ENCODE peak calls at places on chromosomes 11 and 22, in seven cellular contexts. K is body of pancreas, T is left ventricle myocardium inferior, A is neural progenitor cell, W is psoas muscle, B is dorsolateral prefrontal cortex, L is cardiac muscle cell. E is an unnamed sample.

GRCh38 chr11:518463-519202 is 11.6 kb upstream of the RNH1 start:
- DNase-seq in K (peak), T (peak), A (peak), W (peak), B (peak), L (peak), E (peak)

GRCh38 chr22:18987765-18988164 is 51.7 kb upstream of the PRODH start:
- DNase-seq in K (peak), T (no peak), A (peak), W (no peak), B (peak), L (peak), E (no peak)

GRCh38 chr11:134566311-134566710 is 154.3 kb upstream of the B3GAT1 start:
- DNase-seq in K (no peak), T (no peak), A (no peak), W (no peak), B (no peak), L (no peak), E (no peak)

GRCh38 chr11:108592591-108593213 is 866 bp downstream of the EXPH5 start:
- DNase-seq in K (peak), T (peak), A (no peak), W (no peak), B (peak), L (no peak), E (no peak)

GRCh38 chr11:60951909-60952741 is at the start of gene SLC15A3:
- DNase-seq in K (no peak), T (peak), A (peak), W (peak), B (peak), L (peak), E (peak)

GRCh38 chr22:42064629-42065028 is 6.0 kb downstream of the NAGA start:
- DNase-seq in K (no peak), T (no peak), A (no peak), W (no peak), B (no peak), L (no peak), E (no peak)

GRCh38 chr22:22993184-22993583 is 77.1 kb upstream of the GNAZ start:
- DNase-seq in K (no peak), T (no peak), A (no peak), W (no peak), B (no peak), L (no peak), E (no peak)

GRCh38 chr11:1862588-1863351 is 9.9 kb downstream of the LSP1 start:
- DNase-seq in K (no peak), T (peak), A (no peak), W (peak), B (no peak), L (peak), E (no peak)

GRCh38 chr22:31344369-31345330 is 1.5 kb downstream of the PATZ1 start:
- DNase-seq in K (peak), T (peak), A (peak), W (peak), B (no peak), L (peak), E (no peak)

GRCh38 chr22:39818050-39818449 is 75.5 kb downstream of the ENTHD1 start:
- DNase-seq in K (no peak), T (no peak), A (no peak), W (no peak), B (no peak), L (peak), E (no peak)

GRCh38 chr11:30046211-30046945 is 29.5 kb upstream of the KCNA4 start:
- DNase-seq in K (no peak), T (no peak), A (peak), W (no peak), B (no peak), L (no peak), E (no peak)

GRCh38 chr11:10233581-10233980 is 60.4 kb downstream of the SBF2 start:
- DNase-seq in K (no peak), T (no peak), A (no peak), W (no peak), B (no peak), L (peak), E (no peak)

GRCh38 chr11:126318642-126319373 is 14.9 kb downstream of the DCPS start:
- DNase-seq in K (no peak), T (peak), A (no peak), W (no peak), B (no peak), L (peak), E (peak)

GRCh38 chr22:24985824-24986214 is 33.3 kb downstream of the KIAA1671 start:
- DNase-seq in K (no peak), T (no peak), A (no peak), W (no peak), B (no peak), L (peak), E (no peak)

GRCh38 chr11:1129666-1130160 is 28.0 kb upstream of the MUC5AC start:
- DNase-seq in K (no peak), T (no peak), A (peak), W (no peak), B (peak), L (no peak), E (no peak)

GRCh38 chr11:93330446-93330984 is at the start of gene DEUP1:
- DNase-seq in K (peak), T (peak), A (peak), W (peak), B (peak), L (peak), E (no peak)

GRCh38 chr22:48365386-48365785 is 1462.3 kb downstream of the BRD1 start:
- DNase-seq in K (no peak), T (no peak), A (no peak), W (no peak), B (peak), L (no peak), E (no peak)

GRCh38 chr11:73951797-73952196 is 971 bp downstream of the DNAJB13 start:
- DNase-seq in K (no peak), T (no peak), A (no peak), W (no peak), B (no peak), L (no peak), E (no peak)

GRCh38 chr11:10302744-10303557 is 1.9 kb upstream of the ADM start:
- DNase-seq in K (peak), T (peak), A (peak), W (peak), B (peak), L (peak), E (peak)

GRCh38 chr11:84930863-84931262 is 696.3 kb downstream of the DLG2 start:
- DNase-seq in K (no peak), T (no peak), A (no peak), W (no peak), B (no peak), L (no peak), E (no peak)

GRCh38 chr11:114566273-114566672 is 6.6 kb upstream of the NXPE1 start:
- DNase-seq in K (no peak), T (no peak), A (peak), W (no peak), B (no peak), L (no peak), E (no peak)

GRCh38 chr22:29617922-29618629 is 14.6 kb downstream of the NF2 start:
- DNase-seq in K (no peak), T (no peak), A (no peak), W (no peak), B (no peak), L (peak), E (no peak)

GRCh38 chr11:107457205-107457557 is 444 bp downstream of the CWF19L2 start:
- DNase-seq in K (no peak), T (no peak), A (peak), W (no peak), B (no peak), L (peak), E (no peak)

GRCh38 chr22:31278643-31279326 is 13.5 kb downstream of the PIK3IP1 start:
- DNase-seq in K (no peak), T (no peak), A (no peak), W (no peak), B (no peak), L (no peak), E (no peak)

GRCh38 chr11:31233425-31233824 is 136.1 kb downstream of the DCDC1 start:
- DNase-seq in K (no peak), T (no peak), A (no peak), W (no peak), B (no peak), L (peak), E (no peak)
- TF ChIP-seq CTCF in K (no peak), T (no peak), A (peak), W (no peak), B (no peak), L (peak), E (no peak)

GRCh38 chr11:94794287-94795168 is 26.4 kb downstream of the AMOTL1 start:
- DNase-seq in K (peak), T (peak), A (no peak), W (peak), B (no peak), L (peak), E (no peak)
- TF ChIP-seq CTCF in K (no peak), T (no peak), A (no peak), W (no peak), B (no peak), L (no peak), E (no peak)

GRCh38 chr22:43795320-43795719 is 16.8 kb downstream of the EFCAB6 start:
- DNase-seq in K (no peak), T (no peak), A (no peak), W (no peak), B (no peak), L (no peak), E (no peak)

GRCh38 chr22:43792905-43793304 is 19.2 kb downstream of the EFCAB6 start:
- DNase-seq in K (no peak), T (no peak), A (no peak), W (no peak), B (no peak), L (no peak), E (no peak)

GRCh38 chr22:43800970-43801369 is 11.1 kb downstream of the EFCAB6 start:
- DNase-seq in K (no peak), T (no peak), A (no peak), W (no peak), B (no peak), L (no peak), E (no peak)

GRCh38 chr22:43798492-43798891 is 13.6 kb downstream of the EFCAB6 start:
- DNase-seq in K (no peak), T (no peak), A (no peak), W (no peak), B (no peak), L (no peak), E (no peak)

DNA sequence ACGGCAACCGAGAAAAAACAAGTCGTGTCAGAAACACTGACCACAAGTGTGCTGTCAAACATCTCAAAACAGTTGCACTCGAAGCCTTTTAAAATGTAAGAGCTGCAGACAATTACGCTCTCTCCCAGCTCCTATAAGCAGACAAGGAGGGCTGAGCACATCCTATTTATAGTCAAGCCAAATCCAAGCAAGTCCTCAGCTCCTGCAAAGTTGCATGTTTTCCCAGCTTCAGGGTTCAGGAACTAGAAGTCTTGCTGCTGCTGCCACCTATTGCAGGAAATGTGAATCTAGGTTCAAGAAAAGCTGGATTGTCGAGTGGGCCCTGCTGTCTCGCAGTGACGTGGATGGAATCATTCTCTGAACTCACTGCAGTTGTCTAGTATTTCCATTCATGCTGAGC is 15.5 kb downstream of the EFCAB6 start:
- DNase-seq in K (no peak), T (no peak), A (peak), W (no peak), B (no peak), L (peak), E (no peak)
- TF ChIP-seq CTCF in K (no peak), T (peak), A (peak), W (no peak), B (peak), L (peak), E (no peak)

DNA sequence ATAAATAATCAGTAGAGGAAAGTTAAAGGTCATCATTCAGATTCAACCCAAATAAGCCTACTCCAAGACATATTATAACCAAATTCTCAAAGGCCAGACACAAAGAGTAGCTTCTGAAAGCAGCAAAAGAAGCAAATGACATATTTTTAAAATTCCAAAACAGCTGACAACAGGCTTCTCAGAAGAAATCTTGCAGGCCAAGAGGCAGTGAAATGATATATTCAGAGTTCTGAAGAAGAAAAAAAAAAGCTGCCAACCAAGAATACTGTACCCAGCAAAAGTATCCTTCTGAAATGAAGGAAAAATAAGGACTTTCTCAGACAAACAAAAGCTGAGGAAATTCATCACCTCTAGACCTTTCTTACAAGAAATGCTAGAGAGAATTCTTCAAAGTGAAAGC is 787.1 kb upstream of the TENM4 start:
- DNase-seq in K (no peak), T (no peak), A (no peak), W (no peak), B (no peak), L (no peak), E (no peak)
- TF ChIP-seq CTCF in K (no peak), T (no peak), A (no peak), W (no peak), B (no peak), L (no peak), E (no peak)

GRCh38 chr11:69803604-69804218 is 15.5 kb downstream of the FGF3 start:
- DNase-seq in K (no peak), T (no peak), A (no peak), W (no peak), B (no peak), L (no peak), E (no peak)
- TF ChIP-seq CTCF in K (no peak), T (no peak), A (no peak), W (no peak), B (no peak), L (no peak), E (no peak)

DNA sequence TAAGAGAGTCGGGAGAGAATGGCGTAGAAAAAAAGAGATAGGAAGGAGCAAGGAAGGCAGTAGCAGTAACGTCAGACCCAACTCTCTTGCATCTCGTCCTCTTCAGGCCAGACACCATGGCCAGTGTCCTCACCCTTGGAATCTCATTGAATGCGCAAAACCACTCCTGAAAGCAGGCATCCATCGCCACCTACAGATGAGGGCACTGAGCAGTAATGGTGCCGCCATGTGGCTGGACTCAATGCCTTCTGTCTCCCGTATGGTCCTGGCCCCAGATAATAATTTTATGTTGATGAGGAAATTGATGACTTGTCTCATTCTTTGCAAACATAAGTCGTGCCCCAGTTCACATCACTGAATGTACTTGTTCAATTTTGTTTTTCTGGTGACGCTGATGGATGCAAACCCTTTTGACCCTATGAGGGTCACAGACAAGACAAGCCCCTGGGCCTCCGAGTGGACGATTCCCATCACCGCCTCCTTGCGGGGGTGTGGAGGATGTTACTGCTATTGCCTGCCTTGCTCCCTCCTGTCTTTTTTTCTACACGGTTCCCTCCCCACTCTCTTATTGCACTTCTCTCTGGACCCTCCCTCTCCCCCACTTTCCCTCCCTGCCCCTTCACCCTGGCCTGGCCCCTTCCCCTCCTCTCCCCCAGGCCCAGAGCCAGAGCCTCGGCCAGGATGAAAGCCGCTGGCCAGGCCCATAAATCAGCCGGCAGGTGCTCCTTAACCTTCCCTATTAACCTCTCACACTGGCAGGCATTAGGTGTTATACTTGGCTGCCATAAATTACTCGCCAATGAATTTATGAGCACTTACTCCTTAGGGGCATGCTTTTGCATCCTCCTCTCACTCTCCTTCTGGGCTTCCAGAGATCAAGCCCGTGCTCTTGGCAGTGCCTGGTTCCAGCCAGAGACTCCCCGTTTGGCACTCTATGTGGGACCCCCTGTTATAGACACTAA is 18.1 kb upstream of the ALX4 start:
- DNase-seq in K (no peak), T (no peak), A (no peak), W (no peak), B (peak), L (no peak), E (no peak)
- TF ChIP-seq CTCF in K (no peak), T (no peak), A (peak), W (no peak), B (no peak), L (peak), E (no peak)

DNA sequence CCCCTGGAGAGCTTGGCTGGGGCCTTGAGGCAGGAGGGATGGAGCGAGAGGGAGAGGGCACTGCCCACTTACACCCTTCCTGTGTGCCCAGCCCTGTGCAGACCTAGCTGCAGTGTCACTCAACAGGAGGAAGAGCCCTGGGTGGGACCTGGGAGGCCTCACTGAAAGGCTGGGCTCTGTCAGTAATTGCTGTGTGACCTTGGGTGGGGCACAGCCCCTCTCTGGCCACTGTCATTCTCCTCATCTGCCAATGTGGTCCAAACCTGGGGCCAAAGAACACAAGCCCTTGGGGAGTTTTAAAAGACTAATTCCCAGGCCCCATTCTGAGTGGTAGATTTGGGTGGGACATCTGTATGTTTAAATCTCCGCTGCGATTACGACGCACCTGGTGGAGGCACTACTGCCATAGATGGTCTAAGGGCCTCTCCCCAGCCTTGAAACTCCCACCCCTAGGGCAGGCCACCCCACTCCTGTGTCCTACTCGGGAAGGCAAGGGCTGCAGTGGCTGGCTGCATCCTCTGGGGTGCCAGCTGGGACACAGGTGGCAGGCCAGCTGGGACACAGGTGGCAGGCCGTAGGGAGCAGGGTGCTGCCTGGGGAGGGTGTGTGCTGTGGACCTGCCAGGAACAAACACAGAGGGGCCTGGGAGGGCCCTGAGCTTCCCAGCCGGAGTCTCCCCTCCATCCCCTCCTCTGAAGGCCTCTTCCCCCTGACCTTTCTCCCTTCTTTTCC is 12.3 kb upstream of the SOX10 start:
- DNase-seq in K (no peak), T (no peak), A (no peak), W (no peak), B (no peak), L (no peak), E (no peak)
- TF ChIP-seq CTCF in K (no peak), T (no peak), A (no peak), W (no peak), B (no peak), L (no peak), E (no peak)

GRCh38 chr11:72570893-72571741 is 103.1 kb downstream of the PDE2A start:
- DNase-seq in K (no peak), T (no peak), A (no peak), W (no peak), B (no peak), L (no peak), E (no peak)

GRCh38 chr11:72575533-72576170 is 98.6 kb downstream of the PDE2A start:
- DNase-seq in K (no peak), T (no peak), A (no peak), W (no peak), B (peak), L (no peak), E (peak)

GRCh38 chr11:72574534-72575460 is 99.4 kb downstream of the PDE2A start:
- DNase-seq in K (no peak), T (no peak), A (no peak), W (no peak), B (no peak), L (no peak), E (peak)

GRCh38 chr11:72574046-72574445 is 100.2 kb downstream of the PDE2A start:
- DNase-seq in K (no peak), T (no peak), A (no peak), W (no peak), B (no peak), L (no peak), E (no peak)

DNA sequence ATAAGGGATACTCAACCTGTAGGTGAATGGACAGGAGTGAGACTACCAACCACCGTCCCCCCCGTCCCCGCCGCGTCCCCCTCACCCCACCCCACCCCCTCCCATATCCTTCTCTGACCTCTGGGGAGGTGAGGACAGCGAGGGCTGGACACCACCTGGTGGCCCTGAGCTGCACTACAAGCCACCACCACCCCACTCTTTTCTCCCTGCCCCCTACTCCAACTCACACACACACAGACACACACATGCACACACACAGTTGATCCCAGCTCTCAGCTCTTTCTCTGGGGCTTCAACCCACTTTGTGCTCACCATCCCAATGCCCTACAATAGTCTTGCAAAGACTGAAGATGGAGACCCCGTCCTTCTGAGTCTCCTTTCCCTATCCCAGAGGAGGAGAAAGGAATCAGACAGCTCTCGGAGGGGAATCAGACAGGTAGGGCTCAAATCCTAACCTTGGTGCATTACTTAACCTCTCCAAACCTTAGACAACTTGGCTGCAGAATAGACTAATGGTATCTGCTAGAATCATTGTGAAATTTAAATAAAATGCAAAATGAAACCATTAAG is 100.8 kb downstream of the PDE2A start:
- DNase-seq in K (no peak), T (no peak), A (peak), W (no peak), B (no peak), L (peak), E (no peak)
- TF ChIP-seq CTCF in K (peak), T (peak), A (peak), W (peak), B (peak), L (peak), E (peak)

GRCh38 chr11:130850185-130850944 is 65.9 kb downstream of the SNX19 start:
- DNase-seq in K (no peak), T (no peak), A (no peak), W (no peak), B (no peak), L (no peak), E (no peak)
- TF ChIP-seq CTCF in K (no peak), T (no peak), A (no peak), W (no peak), B (no peak), L (no peak), E (no peak)